ENCODE peak calls at places on chromosomes 16 and 17, in six cellular contexts. One of them, this sample, is unnamed.

GRCh38 chr16:69118468-69118867 is 13.0 kb downstream of the HAS3 start:
- DNase-seq in AG04450: no peak
- DNase-seq in IMR-90: no peak
- DNase-seq in neural progenitor cell: no peak
- DNase-seq in cardiac fibroblast: no peak
- DNase-seq in SJCRH30: no peak
- DNase-seq in this sample: no peak

GRCh38 chr16:52929478-52929877 is 123.2 kb downstream of the CHD9NB start:
- DNase-seq in neural progenitor cell: no peak
- DNase-seq in AG04450: no peak
- DNase-seq in SJCRH30: no peak
- DNase-seq in cardiac fibroblast: no peak
- DNase-seq in IMR-90: no peak
- DNase-seq in this sample: no peak

GRCh38 chr17:59840908-59841666 is 51.7 kb downstream of the TUBD1 start:
- DNase-seq in cardiac fibroblast: peak; percentile 79
- DNase-seq in AG04450: no peak
- DNase-seq in SJCRH30: no peak
- DNase-seq in neural progenitor cell: no peak
- DNase-seq in IMR-90: peak; percentile 50
- DNase-seq in this sample: no peak

GRCh38 chr16:57762365-57763289 is 27.1 kb downstream of the KATNB1 start:
- DNase-seq in SJCRH30: no peak
- DNase-seq in cardiac fibroblast: no peak
- DNase-seq in AG04450: no peak
- DNase-seq in IMR-90: no peak
- DNase-seq in neural progenitor cell: no peak
- DNase-seq in this sample: no peak

GRCh38 chr16:65769055-65769465 is 597.4 kb upstream of the CDH5 start:
- DNase-seq in IMR-90: peak; percentile 59
- DNase-seq in AG04450: no peak
- DNase-seq in SJCRH30: no peak
- DNase-seq in cardiac fibroblast: peak; percentile 84
- DNase-seq in neural progenitor cell: no peak
- DNase-seq in this sample: no peak

GRCh38 chr16:66402591-66403230 is 24.4 kb upstream of the BEAN1 start:
- DNase-seq in neural progenitor cell: no peak
- DNase-seq in SJCRH30: no peak
- DNase-seq in IMR-90: no peak
- DNase-seq in AG04450: no peak
- DNase-seq in cardiac fibroblast: no peak
- DNase-seq in this sample: no peak

GRCh38 chr16:89224665-89225064 is 7.2 kb downstream of the ZNF778 start:
- DNase-seq in AG04450: no peak
- DNase-seq in IMR-90: no peak
- DNase-seq in neural progenitor cell: no peak
- DNase-seq in SJCRH30: no peak
- DNase-seq in cardiac fibroblast: no peak
- DNase-seq in this sample: no peak

GRCh38 chr17:37413875-37414519 is 7.3 kb downstream of the TADA2A start:
- DNase-seq in AG04450: no peak
- DNase-seq in neural progenitor cell: no peak
- DNase-seq in SJCRH30: no peak
- DNase-seq in cardiac fibroblast: no peak
- DNase-seq in IMR-90: peak; percentile 20
- DNase-seq in this sample: no peak

GRCh38 chr16:1317479-1318267 is 8.2 kb downstream of the UBE2I start:
- DNase-seq in AG04450: no peak
- DNase-seq in IMR-90: no peak
- DNase-seq in cardiac fibroblast: no peak
- DNase-seq in neural progenitor cell: no peak
- DNase-seq in SJCRH30: no peak
- DNase-seq in this sample: no peak

GRCh38 chr16:57703416-57704010 is 8.9 kb downstream of the DRC7 start:
- DNase-seq in neural progenitor cell: no peak
- DNase-seq in AG04450: no peak
- DNase-seq in IMR-90: no peak
- DNase-seq in SJCRH30: no peak
- DNase-seq in cardiac fibroblast: no peak
- DNase-seq in this sample: no peak

DNA sequence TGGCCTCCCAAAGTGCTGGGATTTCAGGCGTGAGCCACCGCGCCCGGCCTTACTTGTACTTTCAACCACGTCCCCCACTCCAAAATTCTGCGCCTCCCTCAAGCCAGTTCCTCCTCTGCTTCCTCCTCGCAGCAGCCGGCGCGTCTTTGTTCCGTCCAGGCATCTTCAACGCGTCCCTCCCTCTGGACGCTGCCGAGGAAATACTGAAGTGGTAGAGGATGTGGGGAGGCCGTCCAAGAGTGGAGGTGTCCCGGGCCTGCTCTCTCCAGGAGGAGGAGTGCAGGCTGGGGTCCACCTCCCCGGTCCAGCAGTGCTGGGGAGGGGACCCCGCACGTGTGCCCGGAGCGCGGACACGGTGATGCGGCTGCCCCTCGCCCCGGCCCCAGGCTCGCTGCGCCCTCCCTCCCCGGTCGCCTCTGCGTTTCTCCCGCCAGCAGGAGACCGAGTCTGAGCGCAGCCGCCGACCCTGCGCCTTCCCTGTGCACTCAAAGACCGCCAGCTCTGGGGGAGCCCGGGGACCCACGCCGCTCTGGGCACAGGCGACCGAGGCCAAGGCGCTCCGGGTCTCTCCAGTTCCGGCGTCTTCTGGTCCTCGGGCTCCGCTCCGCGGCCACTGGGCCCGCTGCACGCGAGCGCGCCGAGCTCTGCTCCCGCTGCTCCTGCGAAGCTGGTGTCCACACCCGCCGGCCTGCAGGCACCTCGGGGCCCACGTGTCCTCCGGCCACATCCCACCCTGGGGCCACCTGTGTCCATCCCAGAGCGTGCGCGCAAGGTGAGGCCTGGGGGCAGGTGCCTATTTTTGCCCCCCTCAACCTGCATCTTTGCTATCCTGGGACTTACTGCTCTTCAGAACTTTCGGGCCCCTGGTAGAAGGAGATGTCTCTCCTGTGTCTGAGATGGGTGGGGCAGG is 31.7 kb downstream of the OSBPL7 start:
- DNase-seq in neural progenitor cell: peak; percentile 87
- DNase-seq in SJCRH30: no peak
- DNase-seq in AG04450: no peak
- DNase-seq in cardiac fibroblast: peak; percentile 52
- DNase-seq in IMR-90: peak; percentile 38
- DNase-seq in this sample: no peak
- H3K4me3 ChIP-seq in neural progenitor cell: peak overlapping the region; percentile 59
- H3K4me3 ChIP-seq in SJCRH30: no peak overlapping the region
- H3K4me3 ChIP-seq in AG04450: peak overlapping the region; percentile 34
- H3K4me3 ChIP-seq in cardiac fibroblast: peak overlapping the region; percentile 22
- H3K4me3 ChIP-seq in IMR-90: peak overlapping the region; percentile 40
- H3K4me3 ChIP-seq in this sample: peak overlapping the region; percentile 24

GRCh38 chr16:29684671-29685070 is 5.7 kb downstream of the QPRT start:
- DNase-seq in SJCRH30: no peak
- DNase-seq in cardiac fibroblast: no peak
- DNase-seq in IMR-90: no peak
- DNase-seq in neural progenitor cell: no peak
- DNase-seq in AG04450: no peak
- DNase-seq in this sample: no peak
- H3K4me3 ChIP-seq in SJCRH30: no peak overlapping the region
- H3K4me3 ChIP-seq in cardiac fibroblast: no peak overlapping the region
- H3K4me3 ChIP-seq in IMR-90: no peak overlapping the region
- H3K4me3 ChIP-seq in neural progenitor cell: no peak overlapping the region
- H3K4me3 ChIP-seq in AG04450: no peak overlapping the region
- H3K4me3 ChIP-seq in this sample: no peak overlapping the region

DNA sequence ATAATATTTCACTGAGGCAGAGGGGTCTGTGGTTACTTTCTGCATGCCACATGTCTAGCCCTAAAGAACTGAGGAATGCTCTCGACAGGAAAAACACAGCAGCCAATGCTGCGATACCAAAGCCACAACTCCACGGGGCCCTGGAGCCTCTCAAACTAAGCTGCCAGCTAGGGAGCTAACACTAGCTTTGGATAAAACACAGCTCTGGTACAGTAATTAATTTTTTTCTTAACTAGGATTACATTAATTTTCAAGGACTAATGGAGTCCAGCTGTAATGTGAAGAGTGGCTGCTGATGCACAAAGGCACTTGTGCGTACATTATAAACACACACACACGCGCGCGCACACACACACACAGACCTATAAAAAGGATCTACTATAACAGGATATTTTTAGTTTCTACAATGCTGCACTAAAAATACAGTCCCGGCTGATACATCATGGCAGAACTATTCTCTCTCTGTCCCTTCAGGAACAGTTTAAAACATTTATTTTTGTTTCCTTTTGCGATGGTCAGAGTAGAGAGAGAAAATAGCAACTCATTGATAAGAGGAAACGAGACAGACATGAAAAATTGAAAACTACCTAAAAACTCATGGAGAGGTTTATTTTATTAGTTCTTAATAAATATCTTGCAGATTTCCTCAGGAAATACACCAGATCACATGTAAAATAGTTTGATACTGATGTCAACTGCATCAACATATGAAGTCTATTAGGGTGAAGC is 88.5 kb downstream of the SMG6 start:
- DNase-seq in SJCRH30: peak; percentile 19
- DNase-seq in IMR-90: peak; percentile 88
- DNase-seq in neural progenitor cell: peak; percentile 15
- DNase-seq in AG04450: no peak
- DNase-seq in cardiac fibroblast: peak; percentile 70
- DNase-seq in this sample: no peak
- H3K4me3 ChIP-seq in SJCRH30: peak overlapping the region; percentile 32
- H3K4me3 ChIP-seq in IMR-90: peak overlapping the region; percentile 15
- H3K4me3 ChIP-seq in neural progenitor cell: no peak overlapping the region
- H3K4me3 ChIP-seq in AG04450: peak overlapping the region; percentile 23
- H3K4me3 ChIP-seq in cardiac fibroblast: no peak overlapping the region
- H3K4me3 ChIP-seq in this sample: no peak overlapping the region

GRCh38 chr17:77695386-77695785 is 263.1 kb upstream of the TNRC6C start:
- DNase-seq in neural progenitor cell: no peak
- DNase-seq in AG04450: no peak
- DNase-seq in SJCRH30: no peak
- DNase-seq in IMR-90: no peak
- DNase-seq in cardiac fibroblast: no peak
- DNase-seq in this sample: no peak

GRCh38 chr17:77697480-77698400 is 260.8 kb upstream of the TNRC6C start:
- DNase-seq in AG04450: no peak
- DNase-seq in SJCRH30: no peak
- DNase-seq in neural progenitor cell: no peak
- DNase-seq in IMR-90: no peak
- DNase-seq in cardiac fibroblast: no peak
- DNase-seq in this sample: no peak

GRCh38 chr17:77698903-77699615 is 259.4 kb upstream of the TNRC6C start:
- DNase-seq in SJCRH30: no peak
- DNase-seq in neural progenitor cell: no peak
- DNase-seq in AG04450: no peak
- DNase-seq in cardiac fibroblast: no peak
- DNase-seq in IMR-90: no peak
- DNase-seq in this sample: no peak

GRCh38 chr17:77696151-77696719 is 262.3 kb upstream of the TNRC6C start:
- DNase-seq in neural progenitor cell: peak; percentile 79
- DNase-seq in IMR-90: no peak
- DNase-seq in SJCRH30: no peak
- DNase-seq in cardiac fibroblast: no peak
- DNase-seq in AG04450: no peak
- DNase-seq in this sample: no peak

DNA sequence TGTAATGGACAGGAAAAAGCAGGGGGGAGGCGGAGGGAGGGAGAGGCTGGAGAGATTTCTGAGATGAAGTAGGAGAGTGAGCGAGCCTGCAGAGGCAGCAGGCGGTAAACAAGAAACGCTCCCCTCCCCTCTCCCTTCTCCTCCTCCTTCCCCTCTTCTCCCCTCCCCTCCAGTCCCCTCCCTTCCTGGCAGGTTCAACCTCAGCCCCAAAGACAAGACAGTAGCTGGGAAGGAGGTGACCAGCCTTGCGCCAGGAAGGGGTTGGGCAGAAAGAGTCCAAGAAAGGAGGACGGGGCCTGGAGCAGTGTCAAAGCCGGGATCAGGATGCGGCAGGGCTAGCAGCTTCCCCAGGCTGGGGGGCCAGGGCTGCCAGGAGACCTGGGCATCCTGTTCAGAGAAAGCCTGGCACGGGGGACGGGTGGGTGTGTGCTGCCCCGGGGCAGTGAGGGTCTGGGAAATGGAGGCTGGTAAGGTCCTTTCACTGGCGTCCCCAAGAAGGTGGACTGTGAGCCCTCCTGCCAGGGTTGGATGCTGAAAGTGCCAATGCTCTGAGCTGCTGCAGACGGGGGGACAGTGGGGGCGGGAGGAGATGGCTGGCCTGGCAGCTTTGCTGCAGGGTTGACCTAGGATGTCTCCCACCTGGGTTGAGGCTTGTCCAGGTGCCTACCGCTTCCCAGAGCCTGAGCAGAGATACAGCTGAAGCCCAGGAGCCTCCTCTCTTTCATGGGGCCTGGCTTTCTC is 261.6 kb upstream of the TNRC6C start:
- DNase-seq in AG04450: no peak
- DNase-seq in IMR-90: no peak
- DNase-seq in neural progenitor cell: no peak
- DNase-seq in cardiac fibroblast: no peak
- DNase-seq in SJCRH30: no peak
- DNase-seq in this sample: no peak
- H3K4me3 ChIP-seq in AG04450: no peak overlapping the region
- H3K4me3 ChIP-seq in IMR-90: no peak overlapping the region
- H3K4me3 ChIP-seq in neural progenitor cell: peak overlapping the region; percentile 43
- H3K4me3 ChIP-seq in cardiac fibroblast: no peak overlapping the region
- H3K4me3 ChIP-seq in SJCRH30: no peak overlapping the region
- H3K4me3 ChIP-seq in this sample: no peak overlapping the region

GRCh38 chr17:65537845-65538678 is 23.4 kb downstream of the AXIN2 start:
- DNase-seq in neural progenitor cell: no peak
- DNase-seq in IMR-90: no peak
- DNase-seq in cardiac fibroblast: no peak
- DNase-seq in AG04450: no peak
- DNase-seq in SJCRH30: no peak
- DNase-seq in this sample: no peak
- H3K4me3 ChIP-seq in neural progenitor cell: no peak overlapping the region
- H3K4me3 ChIP-seq in IMR-90: no peak overlapping the region
- H3K4me3 ChIP-seq in cardiac fibroblast: no peak overlapping the region
- H3K4me3 ChIP-seq in AG04450: no peak overlapping the region
- H3K4me3 ChIP-seq in SJCRH30: no peak overlapping the region
- H3K4me3 ChIP-seq in this sample: no peak overlapping the region

DNA sequence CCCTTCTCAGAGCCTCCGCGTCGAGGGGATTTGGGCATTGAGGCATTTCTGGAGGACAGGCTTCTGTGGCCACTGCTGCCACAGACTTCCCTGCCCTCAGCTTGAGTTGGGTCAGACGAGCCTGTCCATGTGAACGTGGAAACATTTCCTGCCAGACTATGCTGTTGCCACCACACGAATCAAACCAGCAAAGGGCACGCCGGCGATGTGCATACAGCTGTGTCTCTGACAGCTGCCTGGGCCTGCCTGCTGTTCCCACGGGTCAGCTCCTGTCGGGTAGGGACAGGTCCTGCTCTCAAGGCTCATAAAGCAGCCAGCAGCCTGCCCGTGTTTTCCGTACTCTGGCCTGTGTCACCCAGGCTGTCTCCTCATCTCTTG is 100.3 kb downstream of the RAB11FIP4 start:
- DNase-seq in neural progenitor cell: no peak
- DNase-seq in AG04450: no peak
- DNase-seq in IMR-90: no peak
- DNase-seq in cardiac fibroblast: no peak
- DNase-seq in SJCRH30: peak; percentile 72
- DNase-seq in this sample: peak; percentile 36
- H3K4me3 ChIP-seq in neural progenitor cell: no peak overlapping the region
- H3K4me3 ChIP-seq in AG04450: no peak overlapping the region
- H3K4me3 ChIP-seq in IMR-90: no peak overlapping the region
- H3K4me3 ChIP-seq in cardiac fibroblast: no peak overlapping the region
- H3K4me3 ChIP-seq in SJCRH30: no peak overlapping the region
- H3K4me3 ChIP-seq in this sample: no peak overlapping the region